ENCODE peak calls at places on chromosome 4, in six cellular contexts. U is fibroblast of villous mesenchyme, R is lower lobe of right lung, X is testis, B is right lobe of liver, J is A673. C is an unnamed sample.

GRCh38 chr4:61064636-61065035 is 135.5 kb upstream of the ADGRL3 start:
- DNase-seq in U (no peak), R (no peak), X (no peak), B (no peak), J (no peak), C (no peak)

GRCh38 chr4:48603366-48604003 is 113.4 kb downstream of the ZAR1 start:
- DNase-seq in U (no peak), R (no peak), X (no peak), B (no peak), J (no peak), C (no peak)

GRCh38 chr4:1983053-1983845 is 25.5 kb downstream of the NELFA start:
- DNase-seq in U (no peak), R (no peak), X (no peak), B (no peak), J (no peak), C (no peak)

GRCh38 chr4:17232575-17233253 is 279.2 kb downstream of the QDPR start:
- DNase-seq in U (peak), R (no peak), X (peak), B (no peak), J (peak), C (no peak)

GRCh38 chr4:118997601-118998000 is 108.9 kb downstream of the SYNPO2 start:
- DNase-seq in U (peak), R (no peak), X (no peak), B (no peak), J (no peak), C (no peak)

GRCh38 chr4:139709660-139710059 is 44.0 kb downstream of the MGST2 start:
- DNase-seq in U (no peak), R (no peak), X (no peak), B (no peak), J (no peak), C (no peak)

GRCh38 chr4:57184378-57185031 is 74.3 kb upstream of the IGFBP7 start:
- DNase-seq in U (no peak), R (no peak), X (no peak), B (no peak), J (no peak), C (no peak)

GRCh38 chr4:182145360-182145905 is 97.8 kb upstream of the TENM3 start:
- DNase-seq in U (no peak), R (no peak), X (no peak), B (no peak), J (no peak), C (no peak)

GRCh38 chr4:164866817-164867490 is 10.0 kb upstream of the APELA start:
- DNase-seq in U (no peak), R (no peak), X (no peak), B (no peak), J (peak), C (no peak)

GRCh38 chr4:2378408-2378807 is 40.0 kb downstream of the ZFYVE28 start:
- DNase-seq in U (no peak), R (no peak), X (no peak), B (no peak), J (no peak), C (no peak)

GRCh38 chr4:139689093-139689722 is 23.6 kb downstream of the MGST2 start:
- DNase-seq in U (no peak), R (no peak), X (no peak), B (peak), J (no peak), C (no peak)

GRCh38 chr4:111399523-111400135 is 745.6 kb upstream of the FAM241A start:
- DNase-seq in U (no peak), R (no peak), X (no peak), B (no peak), J (peak), C (no peak)

GRCh38 chr4:90127706-90128345 is 632 bp downstream of the CCSER1 start:
- DNase-seq in U (no peak), R (peak), X (no peak), B (no peak), J (no peak), C (no peak)

GRCh38 chr4:573122-573892 is 2.8 kb downstream of the TMEM271 start:
- DNase-seq in U (no peak), R (no peak), X (no peak), B (no peak), J (no peak), C (no peak)

GRCh38 chr4:151658959-151659593 is 101.7 kb downstream of the GATB start:
- DNase-seq in U (peak), R (no peak), X (no peak), B (no peak), J (peak), C (no peak)

GRCh38 chr4:82192153-82192552 is 181.6 kb downstream of the HNRNPD start:
- DNase-seq in U (no peak), R (no peak), X (no peak), B (no peak), J (no peak), C (no peak)

GRCh38 chr4:111776546-111776945 is 368.7 kb upstream of the FAM241A start:
- DNase-seq in U (peak), R (no peak), X (no peak), B (no peak), J (no peak), C (no peak)

GRCh38 chr4:71609159-71609558 is 174.7 kb downstream of the GC start:
- DNase-seq in U (no peak), R (no peak), X (no peak), B (no peak), J (no peak), C (no peak)

GRCh38 chr4:31016322-31017061 is 296.3 kb downstream of the PCDH7 start:
- DNase-seq in U (no peak), R (no peak), X (no peak), B (no peak), J (peak), C (no peak)

GRCh38 chr4:109998867-109999303 is 86.2 kb downstream of the EGF start:
- DNase-seq in U (peak), R (no peak), X (no peak), B (no peak), J (peak), C (peak)

GRCh38 chr4:19583827-19584569 is 667.7 kb upstream of the SLIT2 start:
- DNase-seq in U (no peak), R (no peak), X (no peak), B (no peak), J (no peak), C (no peak)

GRCh38 chr4:129994715-129995114 is 898.8 kb downstream of the C4orf33 start:
- DNase-seq in U (no peak), R (no peak), X (no peak), B (no peak), J (no peak), C (no peak)

GRCh38 chr4:7336067-7336569 is 98.6 kb downstream of the PSAPL1 start:
- DNase-seq in U (no peak), R (no peak), X (no peak), B (no peak), J (no peak), C (no peak)
- TF ChIP-seq CTCF in U (no peak), R (no peak), X (no peak), B (peak), J (no peak), C (no peak)

DNA sequence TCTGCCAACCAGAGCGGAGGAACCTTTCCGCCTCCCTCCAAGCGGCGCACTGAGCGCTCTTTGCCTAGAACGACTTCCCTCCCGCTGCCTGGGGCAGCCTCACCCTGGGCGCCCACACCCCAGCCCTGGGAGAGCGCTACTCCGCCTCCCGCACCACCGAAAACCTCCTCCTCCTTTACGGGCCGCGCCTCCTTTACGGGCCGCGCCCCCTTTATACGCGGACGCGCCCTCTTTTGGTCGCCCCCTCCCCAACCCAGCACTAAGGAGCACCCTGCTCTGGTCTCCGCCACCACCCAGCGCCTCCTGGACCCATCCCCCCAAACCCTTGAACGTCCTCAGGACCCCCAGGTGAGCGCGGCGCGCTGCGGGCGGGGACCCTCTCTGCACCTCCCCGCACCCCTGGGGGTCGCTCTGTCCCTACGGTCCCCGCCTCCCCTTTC is 586 bp upstream of the NSG1 start:
- DNase-seq in U (no peak), R (no peak), X (no peak), B (no peak), J (peak), C (no peak)
- H3K4me3 ChIP-seq in U (peak), R (peak), X (peak), B (no peak), J (peak), C (peak)

DNA sequence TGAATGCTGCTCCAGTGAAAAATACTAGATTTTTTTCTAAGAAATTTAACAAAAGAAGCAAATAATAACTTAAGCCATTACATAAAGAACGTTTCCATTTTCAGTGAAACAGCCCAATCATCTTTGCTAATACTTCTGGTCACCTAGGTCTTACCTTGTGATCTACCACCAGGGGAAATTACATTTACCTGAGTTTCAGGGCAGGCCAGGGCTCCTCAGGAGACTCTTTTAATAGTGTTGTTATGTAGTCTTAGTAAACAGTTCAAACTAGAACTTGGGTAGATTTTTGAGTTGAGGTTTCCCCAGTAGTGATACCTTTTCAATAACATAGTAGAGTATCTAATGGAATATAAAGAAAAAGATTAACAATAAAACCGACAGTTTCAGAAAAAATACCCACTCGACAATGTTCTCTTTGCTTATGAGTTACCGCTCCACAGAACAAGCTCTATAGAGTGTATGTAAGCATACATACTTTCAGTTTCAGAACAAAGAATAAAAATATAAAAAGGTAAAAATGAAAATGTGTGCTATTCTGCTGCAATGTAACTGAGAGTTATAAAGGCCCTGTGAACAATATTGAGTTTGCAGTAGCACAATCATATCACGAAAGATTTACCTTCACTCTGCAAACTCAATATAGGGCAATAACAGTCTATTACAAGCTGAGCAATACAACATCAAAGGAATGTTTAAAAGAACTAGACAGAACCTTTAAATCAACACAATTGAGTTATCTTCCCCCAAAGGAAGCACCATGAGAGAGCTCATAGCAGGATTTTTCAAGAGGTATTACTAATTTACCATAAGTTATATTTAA is 165.8 kb downstream of the ATOH1 start:
- DNase-seq in U (no peak), R (no peak), X (no peak), B (no peak), J (no peak), C (no peak)
- TF ChIP-seq CTCF in U (no peak), R (no peak), X (no peak), B (no peak), J (no peak), C (no peak)

GRCh38 chr4:66572949-66573348 is 902.7 kb upstream of the EPHA5 start:
- DNase-seq in U (no peak), R (no peak), X (no peak), B (no peak), J (no peak), C (no peak)

GRCh38 chr4:66571145-66571544 is 900.9 kb upstream of the EPHA5 start:
- DNase-seq in U (no peak), R (no peak), X (no peak), B (no peak), J (no peak), C (no peak)

GRCh38 chr4:66577922-66578321 is 907.6 kb upstream of the EPHA5 start:
- DNase-seq in U (no peak), R (no peak), X (no peak), B (no peak), J (no peak), C (no peak)

GRCh38 chr4:66574145-66574978 is 904.1 kb upstream of the EPHA5 start:
- DNase-seq in U (peak), R (no peak), X (no peak), B (no peak), J (no peak), C (no peak)

DNA sequence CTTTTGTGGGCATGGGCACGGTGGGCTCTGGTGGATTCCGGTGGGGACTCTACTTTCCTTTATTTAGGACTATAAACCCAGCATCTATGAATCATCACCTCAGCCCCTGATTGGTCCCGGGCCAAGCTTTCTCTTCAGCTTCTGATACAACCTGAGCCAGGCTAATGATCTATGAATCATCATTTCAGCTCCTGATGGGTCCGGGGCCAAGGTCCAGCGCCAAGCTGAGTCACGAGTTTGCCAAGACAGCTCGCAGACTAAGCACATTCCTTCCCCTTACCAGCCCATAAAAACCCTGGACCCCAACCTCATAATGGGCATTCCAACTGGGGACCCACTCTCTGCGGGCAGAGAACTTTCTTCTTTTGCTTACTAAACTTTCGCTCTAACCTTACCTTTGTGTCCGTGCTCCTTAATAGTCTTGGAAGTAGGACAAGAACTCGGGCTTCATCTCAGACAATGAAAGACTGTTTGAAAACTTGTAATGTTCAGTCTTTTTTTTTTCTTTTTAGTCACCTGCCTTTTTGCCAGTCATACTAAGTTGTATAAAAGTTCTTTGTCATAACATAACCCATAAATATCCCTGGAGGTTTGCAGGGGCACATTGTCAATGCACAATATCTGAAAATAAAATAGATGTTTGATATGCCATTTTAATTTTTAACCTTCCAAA is 904.9 kb upstream of the EPHA5 start:
- DNase-seq in U (peak), R (no peak), X (no peak), B (peak), J (no peak), C (no peak)
- H3K4me3 ChIP-seq in U (no peak), R (no peak), X (no peak), B (no peak), J (no peak), C (no peak)

DNA sequence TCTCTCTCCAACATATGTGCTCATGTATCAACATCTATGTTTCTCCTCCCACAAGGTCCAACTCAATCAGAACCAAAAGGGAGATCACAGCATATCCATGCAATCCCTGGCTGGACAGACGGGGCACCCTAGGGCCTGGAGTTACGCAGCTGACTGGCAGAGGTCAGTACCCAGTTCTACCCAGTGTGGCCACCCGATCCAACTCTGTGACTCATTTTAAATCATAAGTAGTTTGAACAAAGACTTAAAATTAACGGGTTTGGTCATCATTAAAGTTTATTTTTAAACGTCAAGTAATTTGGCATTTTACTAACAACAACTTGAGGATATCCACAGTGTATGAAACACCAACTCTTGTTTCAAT is 59.5 kb downstream of the APBB2 start:
- DNase-seq in U (peak), R (no peak), X (no peak), B (no peak), J (no peak), C (no peak)
- TF ChIP-seq CTCF in U (no peak), R (no peak), X (no peak), B (no peak), J (no peak), C (no peak)

GRCh38 chr4:180823116-180823515 is 1420.1 kb upstream of the TENM3 start:
- DNase-seq in U (no peak), R (no peak), X (no peak), B (no peak), J (no peak), C (no peak)

GRCh38 chr4:180827193-180827592 is 1416.0 kb upstream of the TENM3 start:
- DNase-seq in U (peak), R (no peak), X (peak), B (no peak), J (no peak), C (no peak)

GRCh38 chr4:180828455-180829018 is 1414.7 kb upstream of the TENM3 start:
- DNase-seq in U (peak), R (no peak), X (peak), B (no peak), J (peak), C (no peak)

GRCh38 chr4:180832086-180832485 is 1411.1 kb upstream of the TENM3 start:
- DNase-seq in U (no peak), R (no peak), X (no peak), B (no peak), J (peak), C (no peak)

DNA sequence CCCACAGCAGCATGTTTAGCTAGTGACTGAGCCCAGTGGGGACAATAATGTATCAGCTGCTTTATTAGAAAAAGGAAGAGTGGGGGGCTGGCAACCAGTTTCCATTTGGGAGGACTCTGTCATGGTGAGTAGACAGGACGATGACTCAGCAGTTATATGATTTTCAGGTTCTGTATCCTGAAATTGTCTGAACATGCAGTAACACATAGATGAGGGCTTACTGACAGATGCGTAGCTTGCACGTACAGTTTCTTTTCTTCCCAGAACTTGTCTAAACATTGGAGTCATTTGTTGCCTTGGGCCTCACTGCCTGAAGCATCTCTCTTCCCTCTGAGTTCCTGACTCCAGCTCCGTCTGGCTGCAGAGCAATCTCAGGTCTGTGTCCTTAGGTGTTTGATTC is 1415.6 kb upstream of the TENM3 start:
- DNase-seq in U (no peak), R (no peak), X (no peak), B (no peak), J (no peak), C (no peak)
- H3K4me3 ChIP-seq in U (no peak), R (peak), X (no peak), B (no peak), J (no peak), C (no peak)

DNA sequence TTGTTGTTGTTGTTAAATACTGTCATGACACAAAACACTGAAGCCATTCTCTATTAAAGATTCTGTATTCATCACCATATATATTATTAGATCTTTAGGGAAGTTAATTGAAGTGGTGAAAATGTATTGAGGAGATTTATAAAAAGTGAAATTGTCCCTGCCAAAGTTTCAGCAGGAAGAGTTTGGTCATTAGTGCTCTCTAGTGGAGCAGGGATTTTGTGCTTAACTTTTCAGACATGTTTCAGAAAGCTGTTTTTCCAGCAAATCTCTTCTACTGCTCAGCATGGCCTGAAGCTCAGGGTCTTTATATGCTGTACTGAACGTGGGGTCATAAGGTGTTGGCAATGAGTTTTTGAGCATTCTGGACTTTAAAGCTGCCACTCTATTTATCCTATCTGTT is 36.7 kb upstream of the CXXC4 start:
- DNase-seq in U (no peak), R (no peak), X (no peak), B (no peak), J (no peak), C (no peak)
- TF ChIP-seq CTCF in U (no peak), R (no peak), X (peak), B (peak), J (peak), C (no peak)

DNA sequence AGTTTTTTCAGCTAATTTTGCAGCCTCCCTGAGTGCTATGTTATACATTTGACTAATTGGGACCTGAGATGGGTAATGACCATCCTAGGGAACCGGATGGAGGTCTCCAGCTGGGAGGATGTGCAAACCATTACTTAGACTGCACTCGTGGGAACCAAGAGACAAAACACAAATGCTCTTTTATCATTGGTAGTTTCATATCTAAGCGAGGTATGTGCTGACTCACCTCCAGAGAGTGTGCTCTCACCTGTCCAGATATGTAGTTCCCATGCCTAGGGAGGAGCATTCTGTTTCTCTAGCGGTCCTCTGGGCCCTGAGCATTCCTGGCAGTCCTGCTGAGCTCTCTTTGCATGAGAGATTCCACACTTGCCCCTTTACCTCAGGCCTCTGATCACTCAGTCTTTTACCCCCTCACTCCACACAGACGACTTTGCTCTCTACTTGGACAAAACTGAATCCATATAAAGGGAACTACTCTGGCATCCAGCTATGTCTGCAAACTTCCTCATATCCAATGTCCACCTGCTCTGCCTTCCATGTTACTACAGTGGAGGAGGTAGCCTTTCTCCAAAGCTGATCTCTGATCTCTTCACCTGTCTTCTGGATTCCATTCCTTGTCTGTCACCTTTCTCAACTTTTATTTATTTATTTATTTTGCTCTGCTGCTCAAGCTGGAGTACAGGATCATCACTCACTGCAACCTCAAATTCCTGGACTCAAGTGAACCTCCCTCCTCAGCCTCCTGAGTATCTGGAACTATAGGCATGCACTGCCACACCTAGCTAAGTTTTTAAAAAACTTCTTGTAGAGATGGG is 88.4 kb downstream of the LRP2BP start:
- DNase-seq in U (no peak), R (no peak), X (no peak), B (no peak), J (no peak), C (peak)
- H3K4me3 ChIP-seq in U (no peak), R (no peak), X (no peak), B (no peak), J (no peak), C (no peak)

GRCh38 chr4:27934881-27935280 is 1074.2 kb downstream of the STIM2 start:
- DNase-seq in U (peak), R (no peak), X (no peak), B (no peak), J (no peak), C (no peak)
- TF ChIP-seq CTCF in U (no peak), R (no peak), X (no peak), B (no peak), J (no peak), C (no peak)